ENCODE peak calls at places on chromosome 16, in five cellular contexts. Z is K562, M is GM12878, T is HCT116, J is HepG2. R is an unnamed sample.
A peak's percentile ranks its signal among the peaks of the same experiment; 100 is the strongest.

GRCh38 chr16:23642246-23642774 is 1.0 kb downstream of the DCTN5 start:
- DNase-seq in Z (no peak), M (no peak), T (no peak), J (no peak), R (no peak)

GRCh38 chr16:82603784-82604411 is 22.9 kb upstream of the CDH13 start:
- DNase-seq in Z (no peak), M (no peak), T (peak; percentile 13), J (peak; percentile 13), R (peak; percentile 77)

GRCh38 chr16:89209522-89210044 is 7.9 kb upstream of the ZNF778 start:
- DNase-seq in Z (no peak), M (no peak), T (no peak), J (no peak), R (no peak)

GRCh38 chr16:78407191-78407590 is 307.7 kb downstream of the WWOX start:
- DNase-seq in Z (no peak), M (no peak), T (no peak), J (no peak), R (no peak)

GRCh38 chr16:69564845-69565610 is 738 bp upstream of the NFAT5 start:
- DNase-seq in Z (no peak), M (no peak), T (no peak), J (no peak), R (peak; percentile 12)

GRCh38 chr16:83714286-83714685 is 93.5 kb upstream of the HSBP1 start:
- DNase-seq in Z (no peak), M (no peak), T (no peak), J (no peak), R (no peak)

GRCh38 chr16:23534868-23535860 is 22.0 kb downstream of the EARS2 start:
- DNase-seq in Z (no peak), M (no peak), T (no peak), J (no peak), R (no peak)

GRCh38 chr16:17351471-17352045 is 119.2 kb downstream of the XYLT1 start:
- DNase-seq in Z (no peak), M (no peak), T (no peak), J (no peak), R (no peak)

GRCh38 chr16:9384141-9384540 is 292.7 kb downstream of the HAPSTR1 start:
- DNase-seq in Z (no peak), M (no peak), T (no peak), J (no peak), R (no peak)

GRCh38 chr16:79605999-79606398 is 5.5 kb upstream of the MAF start:
- DNase-seq in Z (no peak), M (no peak), T (no peak), J (no peak), R (peak; percentile 27)

GRCh38 chr16:56041556-56042140 is 149.6 kb upstream of the GNAO1 start:
- DNase-seq in Z (peak; percentile 32), M (no peak), T (peak; percentile 7), J (peak; percentile 45), R (peak; percentile 86)

GRCh38 chr16:29816694-29817441 is 916 bp downstream of the PAGR1 start:
- DNase-seq in Z (peak; percentile 49), M (no peak), T (no peak), J (peak; percentile 47), R (peak; percentile 80)

GRCh38 chr16:27254262-27254811 is 14.2 kb downstream of the NSMCE1 start:
- DNase-seq in Z (no peak), M (peak; percentile 70), T (no peak), J (no peak), R (no peak)

GRCh38 chr16:30054959-30055553 is 10.5 kb upstream of the ALDOA start:
- DNase-seq in Z (peak; percentile 74), M (no peak), T (no peak), J (peak; percentile 62), R (peak; percentile 88)

GRCh38 chr16:87048038-87048743 is 269.0 kb downstream of the C16orf95 start:
- DNase-seq in Z (no peak), M (no peak), T (no peak), J (no peak), R (no peak)

GRCh38 chr16:87098361-87098760 is 218.8 kb downstream of the C16orf95 start:
- DNase-seq in Z (no peak), M (no peak), T (no peak), J (no peak), R (no peak)

GRCh38 chr16:77531741-77532140 is 96.9 kb upstream of the ADAMTS18 start:
- DNase-seq in Z (no peak), M (no peak), T (no peak), J (no peak), R (no peak)

GRCh38 chr16:11572301-11572995 is 14.3 kb downstream of the LITAF start:
- DNase-seq in Z (no peak), M (no peak), T (no peak), J (no peak), R (peak; percentile 19)

GRCh38 chr16:82630219-82630618 is 3.5 kb downstream of the CDH13 start:
- DNase-seq in Z (no peak), M (no peak), T (no peak), J (no peak), R (no peak)

GRCh38 chr16:72677662-72678447 is 370.1 kb downstream of the ZFHX3 start:
- DNase-seq in Z (no peak), M (no peak), T (no peak), J (peak; percentile 87), R (no peak)

GRCh38 chr16:72673118-72673517 is 374.8 kb downstream of the ZFHX3 start:
- DNase-seq in Z (no peak), M (no peak), T (no peak), J (no peak), R (peak; percentile 23)
- TF ChIP-seq REST in Z (no peak), M (no peak), T (no peak), J (no peak), R (no peak)

GRCh38 chr16:48547530-48547929 is 62.5 kb downstream of the N4BP1 start:
- DNase-seq in Z (no peak), M (no peak), T (no peak), J (no peak), R (no peak)
- TF ChIP-seq EZH2 in Z (no peak), M (no peak), T (no peak), J (no peak), R (no peak)

DNA sequence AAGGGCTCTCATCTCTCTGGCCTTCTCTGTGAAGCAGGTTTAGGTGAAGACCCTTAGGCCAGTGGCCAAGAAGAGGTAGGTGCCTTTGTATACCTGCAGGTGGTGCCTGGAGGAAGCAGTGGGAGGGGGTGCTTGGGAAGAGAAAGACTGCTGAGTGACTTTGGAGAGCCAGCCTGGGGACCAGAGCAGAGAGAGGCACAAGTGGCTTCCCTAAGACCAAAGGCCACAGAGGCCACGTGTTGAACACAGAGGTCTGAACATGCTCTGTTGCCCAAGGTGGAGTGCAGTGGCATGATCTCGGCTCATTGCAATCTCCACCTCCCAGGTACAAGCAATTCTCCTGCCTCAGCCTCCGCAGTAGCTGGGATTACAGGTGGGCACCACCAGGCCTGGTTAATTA is 103.5 kb downstream of the CPPED1 start:
- DNase-seq in Z (no peak), M (no peak), T (no peak), J (no peak), R (no peak)
- TF ChIP-seq REST in Z (no peak), M (no peak), T (no peak), J (no peak), R (no peak)

GRCh38 chr16:2471653-2472487 is 773 bp downstream of the NTN3 start:
- DNase-seq in Z (no peak), M (no peak), T (no peak), J (no peak), R (peak; percentile 44)
- TF ChIP-seq EZH2 in Z (no peak), M (no peak), T (no peak), J (no peak), R (no peak)

GRCh38 chr16:25151996-25152395 is 40.5 kb downstream of the LCMT1 start:
- DNase-seq in Z (no peak), M (no peak), T (peak; percentile 87), J (no peak), R (no peak)

GRCh38 chr16:25143898-25144297 is 32.4 kb downstream of the LCMT1 start:
- DNase-seq in Z (peak; percentile 17), M (no peak), T (no peak), J (no peak), R (peak; percentile 47)

DNA sequence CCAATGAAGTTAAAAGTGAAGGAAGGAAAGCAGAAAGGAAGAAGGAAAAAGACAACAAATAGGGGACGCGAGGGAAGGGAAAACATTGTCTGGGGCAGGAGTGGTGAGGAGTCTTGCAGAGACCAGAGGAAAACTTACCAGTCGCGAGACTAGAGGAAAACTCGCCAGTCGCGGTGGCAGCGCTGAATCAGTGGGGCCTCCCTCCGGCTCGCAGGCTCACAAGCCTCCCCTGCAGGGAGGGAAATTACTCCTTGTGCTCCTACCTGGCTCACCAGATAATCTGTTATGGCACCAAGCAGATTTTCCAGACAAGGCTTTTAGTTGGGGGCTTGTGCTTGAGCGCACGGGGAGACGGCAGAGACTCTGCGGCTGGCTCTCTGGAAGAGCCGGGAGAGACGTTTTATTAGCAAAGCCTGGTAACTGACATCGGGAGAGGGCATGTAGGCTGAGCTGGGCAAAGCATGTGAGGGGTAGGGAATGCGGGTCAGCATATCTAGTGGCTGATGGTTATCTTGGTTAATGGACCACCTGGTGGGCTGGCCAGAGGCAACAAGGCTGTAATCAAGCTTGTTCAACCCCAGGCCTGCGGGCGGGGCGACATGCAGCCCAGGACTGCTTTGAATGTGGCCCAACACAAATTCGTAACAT is 37.1 kb downstream of the LCMT1 start:
- DNase-seq in Z (no peak), M (no peak), T (no peak), J (no peak), R (peak; percentile 27)
- TF ChIP-seq REST in Z (no peak), M (no peak), T (no peak), J (no peak), R (no peak)

DNA sequence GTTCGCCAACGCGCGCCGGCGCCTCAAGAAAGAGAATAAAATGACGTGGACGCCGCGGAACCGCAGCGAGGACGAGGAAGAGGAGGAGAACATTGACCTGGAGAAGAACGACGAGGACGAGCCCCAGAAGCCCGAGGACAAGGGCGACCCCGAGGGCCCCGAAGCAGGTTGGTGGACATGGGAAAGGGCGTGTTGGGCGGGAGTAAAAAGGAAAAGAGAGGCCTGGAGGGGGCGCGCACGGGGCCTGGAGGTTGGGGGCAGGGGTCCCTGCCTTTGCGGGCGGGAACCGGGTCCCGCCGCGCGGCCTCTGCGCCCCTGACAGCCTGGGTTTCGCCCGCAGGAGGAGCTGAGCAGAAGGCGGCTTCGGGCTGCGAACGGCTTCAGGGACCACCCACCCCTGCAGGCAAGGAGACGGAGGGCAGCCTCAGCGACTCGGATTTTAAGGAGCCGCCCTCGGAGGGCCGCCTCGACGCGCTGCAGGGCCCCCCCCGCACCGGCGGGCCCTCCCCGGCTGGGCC is 2.1 kb downstream of the IRX5 start:
- DNase-seq in Z (no peak), M (no peak), T (no peak), J (no peak), R (peak; percentile 69)
- TF ChIP-seq EZH2 in Z (no peak), M (no peak), T (no peak), J (no peak), R (peak; percentile 93)

DNA sequence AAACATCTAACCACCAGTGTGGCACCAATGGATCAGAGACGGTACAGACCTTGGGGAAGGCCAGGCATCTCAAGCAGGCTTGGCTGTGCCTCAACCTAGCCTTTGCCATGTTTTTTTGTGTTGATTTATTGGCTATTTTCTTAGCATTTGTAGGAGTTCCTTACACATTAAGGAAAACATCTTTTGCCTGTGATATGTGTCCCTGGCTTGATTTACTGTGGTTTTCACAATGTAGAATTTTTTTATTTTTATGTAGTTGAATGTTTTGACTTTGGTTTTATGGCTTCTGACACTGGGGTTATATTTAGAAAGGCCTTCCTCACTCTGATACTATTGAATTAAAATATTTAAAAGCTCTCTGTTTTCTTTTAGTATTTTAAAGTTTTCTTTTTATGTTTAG is 132.6 kb downstream of the ZNF423 start:
- DNase-seq in Z (no peak), M (no peak), T (no peak), J (no peak), R (no peak)
- TF ChIP-seq REST in Z (no peak), M (no peak), T (no peak), J (no peak), R (no peak)